ENCODE peak calls at places on chromosomes 13 and 19, in nine cellular contexts. M, G, R, Y, D, F, I, X and B are unnamed samples.

GRCh38 chr19:41537789-41538188 is 38.2 kb upstream of the CEACAM21 start:
- DNase-seq in Y (no peak), G (no peak), F (no peak), I (no peak), M (no peak), R (no peak), D (no peak), X (no peak), B (peak)

GRCh38 chr13:31115616-31116015 is 46.1 kb downstream of the HSPH1 start:
- DNase-seq in Y (no peak), I (no peak), F (no peak), D (no peak), R (no peak), X (no peak), M (no peak), G (no peak), B (no peak)

GRCh38 chr13:102556806-102557205 is 40.0 kb upstream of the TPP2 start:
- DNase-seq in Y (no peak), I (no peak), D (no peak), R (no peak), X (no peak), G (no peak), F (no peak), M (no peak), B (no peak)

GRCh38 chr13:61413572-61413971 is 2.1 kb downstream of the PCDH20 start:
- DNase-seq in F (no peak), X (no peak), R (no peak), D (no peak), M (peak), I (no peak), G (no peak), Y (no peak), B (no peak)

GRCh38 chr19:45069056-45069455 is 7.2 kb downstream of the ZNF296 start:
- DNase-seq in Y (no peak), D (no peak), R (no peak), I (no peak), F (no peak), X (no peak), M (no peak), G (no peak), B (no peak)

GRCh38 chr19:41552558-41552957 is 23.4 kb upstream of the CEACAM21 start:
- DNase-seq in X (no peak), D (no peak), G (no peak), M (no peak), Y (no peak), I (no peak), R (no peak), F (no peak), B (no peak)

GRCh38 chr19:28999733-29000433 is 213.1 kb downstream of the UQCRFS1 start:
- DNase-seq in I (no peak), M (no peak), Y (no peak), G (peak), R (no peak), F (no peak), D (no peak), X (no peak), B (no peak)

GRCh38 chr13:25973576-25973975 is 78.2 kb downstream of the SHISA2 start:
- DNase-seq in M (no peak), X (no peak), Y (no peak), I (no peak), F (no peak), D (no peak), G (no peak), R (no peak), B (no peak)

GRCh38 chr19:982567-983170 is 1.5 kb upstream of the WDR18 start:
- DNase-seq in I (peak), M (peak), R (peak), G (peak), X (peak), F (peak), Y (peak), D (peak), B (peak)

GRCh38 chr13:77492982-77493381 is 42.5 kb upstream of the SCEL start:
- DNase-seq in M (peak), F (no peak), D (no peak), Y (no peak), I (no peak), R (no peak), G (no peak), X (peak), B (no peak)

GRCh38 chr19:46391296-46392251 is 21.8 kb downstream of the CCDC8 start:
- DNase-seq in R (no peak), G (peak), I (no peak), M (no peak), F (no peak), Y (no peak), D (no peak), X (no peak), B (no peak)

GRCh38 chr13:99525967-99526366 is 24.7 kb downstream of the TM9SF2 start:
- DNase-seq in X (no peak), Y (no peak), I (no peak), D (no peak), R (no peak), G (no peak), F (no peak), M (no peak), B (no peak)

GRCh38 chr13:29817604-29818378 is 32.6 kb downstream of the UBL3 start:
- DNase-seq in D (peak), I (peak), M (no peak), R (no peak), X (peak), F (no peak), G (no peak), Y (no peak), B (no peak)

GRCh38 chr19:19040417-19040816 is 7.0 kb downstream of the ARMC6 start:
- DNase-seq in D (no peak), G (peak), M (no peak), Y (no peak), I (no peak), F (no peak), R (no peak), X (no peak), B (no peak)

GRCh38 chr19:39408392-39409206 is 2.0 kb downstream of the ZFP36 start:
- DNase-seq in R (peak), I (no peak), X (no peak), F (no peak), M (no peak), D (no peak), Y (no peak), G (peak), B (peak)

GRCh38 chr13:70816853-70817252 is 708.6 kb upstream of the KLHL1 start:
- DNase-seq in F (no peak), Y (no peak), I (no peak), D (no peak), G (no peak), M (no peak), X (no peak), R (no peak), B (no peak)

GRCh38 chr19:11535792-11536595 is 2.7 kb upstream of the CNN1 start:
- DNase-seq in I (peak), D (no peak), X (peak), M (peak), G (peak), R (peak), F (peak), Y (peak), B (peak)

GRCh38 chr13:48749699-48750473 is 96.2 kb downstream of the CYSLTR2 start:
- DNase-seq in F (peak), D (no peak), Y (peak), I (peak), X (peak), G (peak), M (peak), R (peak), B (peak)

GRCh38 chr13:110345701-110346100 is 38.6 kb downstream of the COL4A2 start:
- DNase-seq in D (no peak), F (no peak), M (no peak), G (no peak), R (no peak), X (no peak), Y (no peak), I (no peak), B (no peak)

GRCh38 chr13:71751074-71751473 is 115.9 kb downstream of the DACH1 start:
- DNase-seq in X (no peak), M (no peak), G (no peak), I (no peak), Y (no peak), R (no peak), D (no peak), F (no peak), B (no peak)

GRCh38 chr19:703651-704446 is 4.9 kb upstream of the PALM start:
- DNase-seq in R (peak), M (peak), I (peak), Y (no peak), F (peak), D (peak), X (no peak), G (peak), B (peak)

GRCh38 chr19:37855098-37855497 is 51.3 kb downstream of the WDR87 start:
- DNase-seq in I (no peak), G (no peak), M (peak), Y (no peak), R (no peak), F (peak), D (no peak), X (peak), B (peak)

GRCh38 chr19:49690656-49691242 is at the start of gene CPT1C:
- DNase-seq in I (no peak), G (peak), M (peak), Y (no peak), X (peak), F (peak), D (no peak), R (peak), B (peak)

GRCh38 chr13:45063261-45063870 is 56.9 kb upstream of the GTF2F2 start:
- DNase-seq in I (no peak), X (no peak), M (no peak), Y (no peak), D (no peak), R (no peak), F (no peak), G (no peak), B (no peak)

GRCh38 chr19:43618921-43619261 is 538 bp downstream of the ZNF428 start:
- DNase-seq in D (peak), Y (no peak), X (no peak), R (peak), F (peak), M (peak), G (peak), I (no peak), B (peak)

GRCh38 chr19:46704379-46705076 is 12.4 kb downstream of the PRKD2 start:
- DNase-seq in X (no peak), D (no peak), M (peak), G (peak), Y (peak), I (peak), R (peak), F (peak), B (peak)

GRCh38 chr19:47093841-47094240 is 19.7 kb downstream of the ZC3H4 start:
- DNase-seq in G (no peak), I (peak), X (no peak), M (no peak), R (peak), F (no peak), D (no peak), Y (no peak), B (peak)

GRCh38 chr13:99878921-99879610 is 92.5 kb downstream of the ZIC5 start:
- DNase-seq in F (no peak), X (no peak), G (no peak), D (no peak), Y (no peak), I (no peak), R (no peak), M (no peak), B (peak)

GRCh38 chr13:73082471-73082870 is 23.7 kb downstream of the KLF5 start:
- DNase-seq in I (no peak), F (no peak), M (no peak), R (no peak), Y (no peak), G (no peak), X (no peak), D (no peak), B (no peak)

GRCh38 chr19:34579281-34580054 is 97.5 kb downstream of the SCGB2B2 start:
- DNase-seq in F (no peak), G (no peak), I (no peak), Y (no peak), M (no peak), X (no peak), D (no peak), R (no peak), B (no peak)

GRCh38 chr19:47005873-47006272 is 13.8 kb upstream of the NPAS1 start:
- DNase-seq in Y (no peak), X (no peak), G (peak), F (no peak), R (no peak), D (no peak), M (no peak), I (no peak), B (no peak)

GRCh38 chr19:50272263-50272897 is 56.8 kb downstream of the KCNC3 start:
- DNase-seq in X (no peak), R (no peak), D (no peak), Y (no peak), F (no peak), G (no peak), M (no peak), I (no peak), B (no peak)

GRCh38 chr19:29054886-29055675 is 157.9 kb downstream of the UQCRFS1 start:
- DNase-seq in G (no peak), X (no peak), D (no peak), M (no peak), F (no peak), Y (no peak), I (no peak), R (no peak), B (no peak)